ENCODE peak calls at places on chromosome 1, in six cellular contexts. C, X, F, Q, M and O are unnamed samples.
A peak's percentile ranks its signal among the peaks of the same experiment; 100 is the strongest.

GRCh38 chr1:24481098-24481497 is 21.5 kb upstream of the RCAN3 start:
- DNase-seq in C (no peak), X (no peak), F (no peak), Q (no peak), M (peak; percentile 38), O (no peak)

GRCh38 chr1:115224636-115225035 is 113.4 kb downstream of the NGF start:
- DNase-seq in C (no peak), X (no peak), F (no peak), Q (no peak), M (no peak), O (no peak)

GRCh38 chr1:147580200-147580557 is 38.9 kb downstream of the BCL9 start:
- DNase-seq in C (peak; percentile 72), X (peak; percentile 31), F (peak; percentile 12), Q (no peak), M (no peak), O (no peak)

GRCh38 chr1:77465139-77465538 is 183.3 kb downstream of the AK5 start:
- DNase-seq in C (no peak), X (no peak), F (no peak), Q (no peak), M (no peak), O (no peak)

GRCh38 chr1:180522204-180522497 is 19.8 kb upstream of the ACBD6 start:
- DNase-seq in C (no peak), X (no peak), F (peak; percentile 19), Q (no peak), M (no peak), O (no peak)

GRCh38 chr1:97451944-97452343 is 468.9 kb downstream of the DPYD start:
- DNase-seq in C (no peak), X (no peak), F (no peak), Q (no peak), M (no peak), O (no peak)

GRCh38 chr1:56540467-56540866 is 38.9 kb downstream of the PLPP3 start:
- DNase-seq in C (no peak), X (no peak), F (no peak), Q (no peak), M (no peak), O (no peak)

GRCh38 chr1:174875306-174875705 is 124.4 kb upstream of the CACYBP start:
- DNase-seq in C (no peak), X (no peak), F (no peak), Q (no peak), M (peak; percentile 91), O (no peak)

GRCh38 chr1:155379180-155379876 is 58.6 kb downstream of the RUSC1 start:
- DNase-seq in C (no peak), X (peak; percentile 93), F (peak; percentile 94), Q (no peak), M (no peak), O (no peak)

GRCh38 chr1:212749924-212750535 is 41.5 kb downstream of the NSL1 start:
- DNase-seq in C (peak; percentile 76), X (peak; percentile 83), F (peak; percentile 86), Q (no peak), M (peak; percentile 18), O (no peak)

GRCh38 chr1:4380564-4381168 is 273.7 kb upstream of the AJAP1 start:
- DNase-seq in C (no peak), X (peak; percentile 77), F (no peak), Q (no peak), M (no peak), O (no peak)

GRCh38 chr1:47797555-47797954 is 199.6 kb downstream of the TRABD2B start:
- DNase-seq in C (no peak), X (peak; percentile 79), F (peak; percentile 18), Q (no peak), M (no peak), O (no peak)

GRCh38 chr1:151729157-151729965 is 8.0 kb downstream of the RIIAD1 start:
- DNase-seq in C (no peak), X (no peak), F (no peak), Q (no peak), M (peak; percentile 36), O (no peak)

GRCh38 chr1:70034403-70034802 is 171.0 kb downstream of the LRRC40 start:
- DNase-seq in C (peak; percentile 61), X (peak; percentile 92), F (peak; percentile 74), Q (no peak), M (no peak), O (no peak)

GRCh38 chr1:54564312-54565112 is 16.5 kb downstream of the ACOT11 start:
- DNase-seq in C (no peak), X (no peak), F (no peak), Q (no peak), M (peak; percentile 81), O (no peak)

GRCh38 chr1:36523850-36524249 is 41.1 kb upstream of the CSF3R start:
- DNase-seq in C (no peak), X (no peak), F (no peak), Q (no peak), M (no peak), O (no peak)

GRCh38 chr1:228647523-228648444 is 87.5 kb upstream of the RHOU start:
- DNase-seq in C (peak; percentile 48), X (peak; percentile 57), F (peak; percentile 52), Q (no peak), M (peak; percentile 54), O (peak; percentile 29)

GRCh38 chr1:184412472-184412871 is 25.6 kb downstream of the C1orf21 start:
- DNase-seq in C (no peak), X (no peak), F (no peak), Q (no peak), M (no peak), O (no peak)

GRCh38 chr1:169928438-169929209 is 34.9 kb upstream of the SCYL3 start:
- DNase-seq in C (no peak), X (peak; percentile 80), F (peak; percentile 76), Q (no peak), M (no peak), O (no peak)

GRCh38 chr1:159867322-159868064 is 5.0 kb upstream of the VSIG8 start:
- DNase-seq in C (no peak), X (peak; percentile 39), F (peak; percentile 55), Q (no peak), M (peak; percentile 91), O (no peak)

GRCh38 chr1:100130552-100131077 is 2.1 kb downstream of the SASS6 start:
- DNase-seq in C (peak; percentile 35), X (peak; percentile 53), F (peak; percentile 12), Q (no peak), M (no peak), O (no peak)

GRCh38 chr1:34547043-34547674 is 207.7 kb upstream of the GJB5 start:
- DNase-seq in C (no peak), X (peak; percentile 2), F (no peak), Q (no peak), M (no peak), O (no peak)

GRCh38 chr1:19122668-19123067 is 87.4 kb downstream of the UBR4 start:
- DNase-seq in C (no peak), X (peak; percentile 13), F (peak; percentile 24), Q (no peak), M (peak; percentile 63), O (no peak)

GRCh38 chr1:185704181-185704580 is 30.0 kb upstream of the HMCN1 start:
- DNase-seq in C (no peak), X (no peak), F (no peak), Q (no peak), M (no peak), O (no peak)

GRCh38 chr1:12127206-12127810 is 39.5 kb upstream of the TNFRSF1B start:
- DNase-seq in C (no peak), X (no peak), F (no peak), Q (no peak), M (no peak), O (no peak)

GRCh38 chr1:192607836-192608235 is 28.1 kb upstream of the RGS13 start:
- DNase-seq in C (no peak), X (no peak), F (no peak), Q (no peak), M (no peak), O (no peak)

DNA sequence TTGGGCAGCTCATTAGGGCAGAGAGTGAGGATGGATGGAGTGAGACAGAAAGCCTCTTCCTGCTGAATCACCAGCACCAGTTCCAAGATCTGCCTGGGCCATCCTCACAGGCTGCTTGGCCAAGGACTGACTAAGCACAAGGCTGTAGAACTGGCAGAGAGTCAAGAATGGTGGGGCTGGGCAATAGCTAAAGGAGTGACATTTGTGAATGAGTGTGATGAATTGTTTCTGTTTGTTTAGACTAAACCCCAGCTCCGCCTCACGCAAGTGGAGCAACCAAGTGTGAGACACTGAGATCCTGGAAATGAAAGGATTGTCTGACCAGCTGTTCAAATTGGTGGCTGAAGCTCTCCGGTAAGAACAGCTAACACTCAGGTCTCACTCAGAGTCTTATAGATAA is 38.6 kb downstream of the BRINP2 start:
- DNase-seq in C (peak; percentile 99), X (peak; percentile 92), F (peak; percentile 98), Q (peak; percentile 64), M (peak; percentile 71), O (no peak)
- TF ChIP-seq CTCF in C (no peak), X (no peak), F (no peak), Q (no peak), M (no peak), O (no peak)

GRCh38 chr1:178587975-178588374 is 75.1 kb downstream of the TEX35 start:
- DNase-seq in C (no peak), X (no peak), F (no peak), Q (no peak), M (no peak), O (no peak)
- TF ChIP-seq CTCF in C (no peak), X (peak; percentile 7), F (no peak), Q (no peak), M (no peak), O (peak; percentile 20)

DNA sequence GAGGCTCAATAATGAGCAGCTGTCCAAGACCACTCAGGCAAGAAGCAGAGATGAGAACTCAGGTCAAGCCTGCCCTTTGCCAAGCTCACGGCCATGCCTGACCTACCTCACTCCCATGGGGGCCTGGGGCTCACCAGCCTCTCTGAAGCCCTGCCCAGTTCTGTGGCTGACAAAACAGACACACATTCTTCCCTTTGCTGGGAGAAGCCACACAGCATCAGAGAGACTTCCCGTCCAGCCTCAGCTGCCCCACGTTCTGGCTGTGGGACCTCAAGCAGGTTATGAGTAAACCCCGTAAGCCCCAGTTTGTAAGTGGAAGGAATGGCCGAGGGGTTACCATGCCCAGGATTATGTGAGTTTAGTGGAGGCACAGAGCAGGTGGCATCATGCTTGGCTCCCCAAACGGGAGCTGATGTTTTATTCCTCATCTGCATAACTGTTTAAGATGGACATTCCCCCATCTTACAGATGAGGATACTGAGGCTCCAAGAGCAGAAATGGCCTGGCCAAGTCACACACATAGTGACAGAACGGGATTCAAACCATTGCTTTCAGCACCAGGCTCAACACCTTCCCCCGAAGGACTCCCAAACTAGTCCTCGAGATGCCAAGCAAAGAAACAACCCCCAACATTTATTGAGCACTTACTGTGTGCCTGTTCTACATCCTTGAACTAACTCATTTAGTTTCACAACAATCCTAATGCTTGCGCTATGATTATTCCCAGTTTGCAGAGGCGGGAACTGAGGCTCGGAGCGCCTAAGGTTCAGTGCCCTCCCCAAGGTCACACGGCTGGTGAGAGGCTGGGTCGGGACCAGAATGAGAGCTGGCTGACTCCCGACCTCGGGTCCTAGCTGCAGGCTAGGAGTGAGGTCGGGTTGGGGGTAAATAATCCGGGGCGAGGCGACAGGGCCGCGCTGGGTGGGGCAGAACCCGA is 49.1 kb upstream of the LAPTM5 start:
- DNase-seq in C (no peak), X (no peak), F (no peak), Q (no peak), M (no peak), O (no peak)
- TF ChIP-seq CTCF in C (no peak), X (no peak), F (no peak), Q (no peak), M (no peak), O (no peak)

DNA sequence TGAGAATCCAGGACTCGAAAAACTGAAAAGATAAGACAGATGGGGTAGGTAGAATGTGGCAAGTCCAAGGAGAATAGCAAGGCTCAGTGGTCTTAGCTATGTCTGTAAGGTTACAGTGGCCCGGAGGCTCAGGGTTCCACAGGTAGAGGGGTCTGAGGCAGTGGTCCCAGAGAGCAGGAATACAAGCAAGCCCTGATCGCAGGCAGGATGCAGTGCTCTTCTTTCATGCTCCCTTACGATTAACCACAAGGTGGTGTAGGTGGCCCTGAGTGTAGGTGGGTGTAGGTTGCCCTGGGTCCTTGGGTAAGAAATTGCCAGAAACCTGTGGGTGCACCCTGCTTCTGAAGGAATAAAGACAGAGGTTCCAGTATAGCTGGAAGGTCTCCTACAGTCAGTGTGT is 99.1 kb upstream of the RAB3GAP2 start:
- DNase-seq in C (no peak), X (no peak), F (no peak), Q (no peak), M (no peak), O (no peak)
- TF ChIP-seq CTCF in C (no peak), X (no peak), F (no peak), Q (no peak), M (no peak), O (no peak)